ENCODE peak calls at places on chromosome X, in ten cellular contexts. O is heart right ventricle; A is RKO; Q is GM12865; J is natural killer cell treated with Interleukin-12 subunit alpha and Interleukin-12 subunit beta and Interleukin-15 and Interleukin-18, amount 100 ng/mL, for 72 hours; L is AG10803; T is fibroblast of the aortic adventitia; H is H4; Y is DND-41; D is mammary epithelial cell. V is an unnamed sample.
A peak's percentile ranks its signal among the peaks of the same experiment; 100 is the strongest.

GRCh38 chrX:65488496-65488895 is 46.1 kb downstream of the LAS1L start:
- DNase-seq in J (no peak), A (no peak), Y (no peak), D (no peak), Q (no peak), H (peak; percentile 40), L (peak; percentile 33), O (no peak), T (no peak), V (no peak)

GRCh38 chrX:133375558-133376340 is 39.5 kb downstream of the GPC4 start:
- DNase-seq in Q (no peak), Y (no peak), A (no peak), T (no peak), L (no peak), D (no peak), J (no peak), O (peak; percentile 4), H (no peak), V (no peak)

GRCh38 chrX:9465380-9466114 is 689 bp downstream of the TBL1X start:
- DNase-seq in A (no peak), H (no peak), T (no peak), D (peak; percentile 7), Q (peak; percentile 22), J (peak; percentile 67), O (peak; percentile 6), L (no peak), Y (peak; percentile 25), V (no peak)

GRCh38 chrX:3518870-3519269 is 172.4 kb upstream of the MXRA5 start:
- DNase-seq in Q (no peak), Y (no peak), H (peak; percentile 89), O (peak; percentile 35), J (no peak), L (peak; percentile 96), D (peak; percentile 26), T (peak; percentile 91), A (peak; percentile 100), V (no peak)

GRCh38 chrX:154486052-154486395 is 391 bp downstream of the UBL4A start:
- DNase-seq in H (no peak), T (no peak), O (peak; percentile 31), Q (peak; percentile 21), J (no peak), Y (peak; percentile 40), A (no peak), L (no peak), D (peak; percentile 17), V (no peak)

GRCh38 chrX:37347420-37347819 is 1.7 kb upstream of the PRRG1 start:
- DNase-seq in D (no peak), T (peak; percentile 42), A (no peak), Q (no peak), Y (no peak), O (no peak), L (peak; percentile 80), J (no peak), H (peak; percentile 52), V (no peak)

GRCh38 chrX:124573458-124573857 is 227.1 kb downstream of the SH2D1A start:
- DNase-seq in L (peak; percentile 59), D (peak; percentile 72), A (no peak), Q (no peak), J (no peak), T (no peak), O (no peak), H (no peak), Y (no peak), V (no peak)

GRCh38 chrX:47264507-47265173 is 31.8 kb downstream of the USP11 start:
- DNase-seq in Q (no peak), A (peak; percentile 60), L (peak; percentile 24), J (no peak), D (peak; percentile 79), Y (no peak), H (peak; percentile 55), O (no peak), T (no peak), V (no peak)

GRCh38 chrX:29662759-29663503 is 552.4 kb upstream of the MAGEB2 start:
- DNase-seq in L (peak; percentile 86), T (peak; percentile 96), J (no peak), D (peak; percentile 97), H (peak; percentile 86), Q (peak; percentile 47), O (no peak), A (peak; percentile 68), Y (no peak), V (peak; percentile 2)

GRCh38 chrX:2679534-2680485 is 11.3 kb upstream of the CD99 start:
- DNase-seq in D (no peak), J (no peak), Y (no peak), T (peak; percentile 58), A (no peak), Q (no peak), O (no peak), H (peak; percentile 93), L (no peak), V (no peak)

GRCh38 chrX:43860646-43861370 is 21.4 kb downstream of the MAOB start:
- DNase-seq in L (peak; percentile 8), A (no peak), H (peak; percentile 13), Q (no peak), Y (no peak), J (no peak), O (peak; percentile 39), T (peak; percentile 7), D (peak; percentile 51), V (no peak)

GRCh38 chrX:143788265-143788664 is 67.7 kb upstream of the SPANXN2 start:
- DNase-seq in D (peak; percentile 21), H (peak; percentile 9), Q (no peak), J (no peak), T (peak; percentile 38), A (peak; percentile 33), Y (no peak), L (peak; percentile 22), O (no peak), V (no peak)

GRCh38 chrX:108312938-108313337 is 125.3 kb downstream of the COL4A6 start:
- DNase-seq in Q (no peak), A (no peak), H (peak; percentile 84), O (peak; percentile 58), Y (no peak), L (peak; percentile 31), J (no peak), D (peak; percentile 83), T (peak; percentile 53), V (no peak)

GRCh38 chrX:11113731-11114130 is 2.6 kb downstream of the HCCS start:
- DNase-seq in T (no peak), D (no peak), Y (no peak), L (peak; percentile 21), Q (peak; percentile 26), O (no peak), H (no peak), J (no peak), A (no peak), V (no peak)

GRCh38 chrX:136816970-136817369 is 36.2 kb upstream of the ARHGEF6 start:
- DNase-seq in A (peak; percentile 24), T (peak; percentile 26), O (no peak), L (peak; percentile 52), H (no peak), Y (no peak), Q (no peak), D (no peak), J (no peak), V (no peak)

GRCh38 chrX:40448793-40449192 is 132.0 kb upstream of the ATP6AP2 start:
- DNase-seq in L (no peak), T (no peak), O (no peak), A (no peak), Q (no peak), H (no peak), J (no peak), Y (peak; percentile 9), D (no peak), V (no peak)

GRCh38 chrX:134761788-134762187 is 103.5 kb upstream of the PLAC1 start:
- DNase-seq in T (no peak), Q (peak; percentile 26), A (peak; percentile 23), D (no peak), H (peak; percentile 8), Y (peak; percentile 24), J (no peak), L (no peak), O (no peak), V (no peak)

GRCh38 chrX:49675075-49675719 is 20.6 kb downstream of the PAGE1 start:
- DNase-seq in Y (no peak), T (no peak), L (no peak), D (no peak), J (no peak), Q (no peak), A (no peak), O (no peak), H (no peak), V (no peak)

GRCh38 chrX:46327229-46328081 is 217.8 kb downstream of the ZNF674 start:
- DNase-seq in Y (no peak), H (peak; percentile 80), A (no peak), D (peak; percentile 83), Q (no peak), J (no peak), L (peak; percentile 75), O (peak; percentile 9), T (peak; percentile 47), V (no peak)

GRCh38 chrX:40663880-40664630 is 16.7 kb upstream of the CXorf38 start:
- DNase-seq in H (no peak), Y (no peak), Q (no peak), O (no peak), A (no peak), J (no peak), L (peak; percentile 70), T (peak; percentile 16), D (no peak), V (no peak)

GRCh38 chrX:18389968-18390367 is 35.4 kb upstream of the CDKL5 start:
- DNase-seq in J (no peak), D (no peak), Q (peak; percentile 8), O (no peak), L (no peak), T (no peak), H (no peak), Y (no peak), A (no peak), V (no peak)

GRCh38 chrX:1449581-1450149 is 3.0 kb downstream of the ASMTL start:
- DNase-seq in D (no peak), Q (no peak), A (no peak), T (no peak), L (no peak), H (no peak), Y (peak; percentile 4), O (no peak), J (no peak), V (no peak)

GRCh38 chrX:9312922-9313867 is 151.7 kb upstream of the TBL1X start:
- DNase-seq in T (no peak), D (no peak), J (peak; percentile 71), L (no peak), A (peak; percentile 53), O (peak; percentile 11), Y (peak; percentile 63), Q (peak; percentile 57), H (peak; percentile 39), V (no peak)

GRCh38 chrX:150198776-150199175 is 164.3 kb upstream of the MAMLD1 start:
- DNase-seq in Q (no peak), A (no peak), L (peak; percentile 25), J (no peak), T (no peak), Y (no peak), D (peak; percentile 47), H (no peak), O (no peak), V (no peak)

GRCh38 chrX:26522501-26522900 is 306.5 kb downstream of the MAGEB5 start:
- DNase-seq in A (no peak), L (no peak), D (no peak), O (no peak), J (no peak), Q (no peak), H (no peak), T (no peak), Y (no peak), V (no peak)

GRCh38 chrX:31070057-31070468 is 1.8 kb downstream of the FTHL17 start:
- DNase-seq in D (peak; percentile 47), Y (no peak), Q (peak; percentile 50), T (no peak), L (no peak), A (no peak), J (no peak), H (no peak), O (no peak), V (no peak)

GRCh38 chrX:152930516-152930915 is 32.6 kb downstream of the ZNF185 start:
- DNase-seq in D (no peak), Y (no peak), Q (no peak), J (no peak), A (no peak), O (no peak), H (no peak), T (no peak), L (no peak), V (no peak)

GRCh38 chrX:49205443-49205842 is 5.5 kb upstream of the SYP start:
- DNase-seq in Q (no peak), T (no peak), J (no peak), O (no peak), Y (no peak), A (no peak), L (no peak), D (no peak), H (no peak), V (no peak)

V was measured in GM12864.